ENCODE peak calls at places on chromosome 7, in six cellular contexts. H is naive thymus-derived CD4-positive, alpha-beta T cell; K is psoas muscle; X is K562; U is CD4-positive, alpha-beta T cell; F is substantia nigra. S is an unnamed sample.

GRCh38 chr7:1432411-1433082 is 26.7 kb downstream of the MICALL2 start:
- DNase-seq in H (peak; percentile 82), K (peak; percentile 85), X (peak; percentile 74), U (peak; percentile 77), F (peak; percentile 32), S (peak; percentile 60)

GRCh38 chr7:112056409-112056808 is 149.8 kb downstream of the DOCK4 start:
- DNase-seq in H (no peak), K (no peak), X (no peak), U (no peak), F (no peak), S (no peak)

GRCh38 chr7:77409005-77409738 is 7.0 kb downstream of the GSAP start:
- DNase-seq in H (no peak), K (no peak), X (no peak), U (no peak), F (no peak), S (no peak)

GRCh38 chr7:2785071-2785500 is 59.0 kb downstream of the GNA12 start:
- DNase-seq in H (no peak), K (no peak), X (no peak), U (no peak), F (no peak), S (no peak)

GRCh38 chr7:23696916-23697441 is 13.0 kb upstream of the STK31 start:
- DNase-seq in H (peak; percentile 48), K (peak; percentile 68), X (peak; percentile 75), U (peak; percentile 37), F (no peak), S (peak; percentile 11)

GRCh38 chr7:42770106-42770505 is 141.8 kb downstream of the C7orf25 start:
- DNase-seq in H (no peak), K (no peak), X (no peak), U (no peak), F (no peak), S (no peak)

GRCh38 chr7:158702196-158702595 is 2.4 kb downstream of the NCAPG2 start:
- DNase-seq in H (no peak), K (no peak), X (no peak), U (no peak), F (no peak), S (no peak)

GRCh38 chr7:90597527-90597871 is 1.4 kb downstream of the CDK14 start:
- DNase-seq in H (no peak), K (no peak), X (no peak), U (no peak), F (no peak), S (no peak)

GRCh38 chr7:55545496-55545895 is 26.8 kb downstream of the VOPP1 start:
- DNase-seq in H (no peak), K (no peak), X (no peak), U (no peak), F (no peak), S (no peak)

GRCh38 chr7:135210818-135211178 is 528 bp downstream of the WDR91 start:
- DNase-seq in H (no peak), K (no peak), X (no peak), U (no peak), F (no peak), S (no peak)

GRCh38 chr7:66110861-66111260 is 3.8 kb upstream of the CRCP start:
- DNase-seq in H (no peak), K (no peak), X (no peak), U (no peak), F (no peak), S (no peak)

GRCh38 chr7:66845382-66846095 is 75.5 kb upstream of the TMEM248 start:
- DNase-seq in H (no peak), K (peak; percentile 56), X (peak; percentile 50), U (no peak), F (no peak), S (no peak)

GRCh38 chr7:27099839-27100225 is 2.7 kb downstream of the HOXA2 start:
- DNase-seq in H (no peak), K (no peak), X (no peak), U (no peak), F (no peak), S (no peak)

GRCh38 chr7:27098493-27099223 is 2.9 kb upstream of the HOXA1 start:
- DNase-seq in H (no peak), K (peak; percentile 65), X (no peak), U (no peak), F (no peak), S (no peak)

GRCh38 chr7:27097686-27098492 is 2.1 kb upstream of the HOXA1 start:
- DNase-seq in H (no peak), K (peak; percentile 46), X (no peak), U (no peak), F (no peak), S (no peak)

GRCh38 chr7:27100601-27101187 is 1.8 kb downstream of the HOXA2 start:
- DNase-seq in H (no peak), K (no peak), X (no peak), U (no peak), F (no peak), S (no peak)

DNA sequence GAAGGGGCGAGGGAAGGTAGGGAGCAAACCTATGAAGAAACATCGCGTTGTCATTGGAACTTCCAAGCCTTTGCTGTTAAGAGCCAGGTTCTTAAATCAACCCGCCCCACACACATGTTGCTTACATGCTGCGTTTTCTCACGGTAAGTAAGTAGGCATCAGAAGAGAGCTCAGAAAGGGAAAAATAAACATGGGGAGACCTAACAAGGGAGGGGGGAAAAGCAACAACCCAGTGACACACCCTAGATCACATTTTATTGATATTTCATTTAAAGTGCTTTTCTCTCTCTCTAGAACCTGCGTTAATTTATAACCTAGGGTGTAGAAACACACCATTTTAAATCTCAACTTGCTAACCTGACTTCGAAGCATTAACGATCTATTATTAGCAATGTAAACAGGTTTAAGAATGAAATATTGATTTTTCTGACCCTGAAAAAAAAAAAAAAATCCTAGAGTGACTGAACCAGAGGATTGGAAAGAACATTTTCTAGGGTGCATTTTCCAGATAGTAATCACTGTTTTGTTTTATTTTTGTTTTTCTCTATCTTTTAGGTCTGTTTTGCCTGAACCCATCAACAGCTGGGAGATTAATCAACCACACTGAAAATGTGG is 3.2 kb downstream of the HOXA2 start:
- DNase-seq in H (no peak), K (no peak), X (no peak), U (no peak), F (no peak), S (no peak)
- H3K27ac ChIP-seq in H (no peak overlapping the region), K (peak overlapping the region; percentile 73), X (no peak overlapping the region), U (no peak overlapping the region), F (no peak overlapping the region), S (no peak overlapping the region)

DNA sequence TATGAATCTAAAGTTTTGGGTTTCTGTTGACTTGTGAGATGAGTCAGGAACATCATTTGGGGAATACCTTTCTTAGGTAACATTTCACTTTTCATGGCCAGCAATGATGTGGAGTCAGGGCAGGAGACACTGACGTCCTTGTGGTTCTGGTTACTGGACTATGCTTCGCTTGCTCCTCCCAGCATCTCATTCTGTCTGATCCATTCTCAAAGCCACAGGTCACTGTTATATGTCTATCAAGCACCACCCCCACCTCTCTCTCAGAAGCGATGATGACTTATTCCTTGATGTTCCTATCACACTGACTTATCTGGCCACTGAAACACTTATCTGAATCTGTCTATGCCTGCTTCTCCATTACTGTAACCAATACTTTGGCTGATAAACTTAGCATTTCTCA is 51.6 kb downstream of the TES start:
- DNase-seq in H (no peak), K (no peak), X (no peak), U (no peak), F (no peak), S (no peak)
- H3K27ac ChIP-seq in H (no peak overlapping the region), K (no peak overlapping the region), X (no peak overlapping the region), U (no peak overlapping the region), F (no peak overlapping the region), S (no peak overlapping the region)

DNA sequence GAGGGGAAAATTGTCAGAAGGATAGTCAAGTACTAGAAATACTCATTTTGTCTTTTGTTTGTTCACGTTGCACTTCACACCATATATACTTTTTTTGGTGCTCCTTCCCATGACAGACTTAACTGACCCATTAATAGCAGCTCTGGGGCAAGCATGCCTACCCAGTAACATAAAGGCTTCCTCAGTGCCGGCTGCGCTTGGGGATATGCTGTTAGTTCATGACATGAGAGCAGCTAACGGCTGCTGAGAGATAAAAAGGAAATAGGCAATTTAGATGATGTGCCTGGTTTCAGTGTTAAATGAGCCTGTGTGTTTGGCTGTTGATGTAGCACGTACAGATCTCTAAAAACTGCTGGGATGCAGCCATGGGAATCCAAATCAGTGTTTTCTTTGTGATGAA is 86.4 kb downstream of the TAX1BP1 start:
- DNase-seq in H (no peak), K (no peak), X (no peak), U (no peak), F (no peak), S (no peak)
- H3K27ac ChIP-seq in H (no peak overlapping the region), K (no peak overlapping the region), X (no peak overlapping the region), U (no peak overlapping the region), F (no peak overlapping the region), S (no peak overlapping the region)

GRCh38 chr7:128725524-128725923 is 13.6 kb upstream of the CALU start:
- DNase-seq in H (no peak), K (no peak), X (peak; percentile 76), U (no peak), F (no peak), S (no peak)
- H3K27ac ChIP-seq in H (no peak overlapping the region), K (no peak overlapping the region), X (no peak overlapping the region), U (no peak overlapping the region), F (no peak overlapping the region), S (no peak overlapping the region)

DNA sequence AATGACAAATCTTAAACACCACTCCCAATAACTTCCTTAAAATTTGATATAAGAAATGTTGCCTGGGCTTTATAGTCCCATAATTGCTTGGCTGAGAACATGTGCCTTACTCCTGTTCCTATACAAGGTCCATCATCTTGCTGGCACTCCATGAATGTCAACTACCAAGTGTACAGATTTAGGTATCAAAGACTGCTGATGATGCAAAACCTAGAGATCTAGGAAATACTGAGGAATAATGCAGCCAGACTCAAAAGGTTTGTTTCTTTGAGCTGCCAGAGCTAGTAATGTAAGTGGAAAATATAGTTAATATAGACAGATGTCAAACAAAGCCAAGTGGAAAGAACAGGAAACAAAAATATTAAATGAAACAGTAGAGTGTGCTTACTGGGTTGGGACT is 121.1 kb downstream of the DYNC1I1 start:
- DNase-seq in H (no peak), K (no peak), X (no peak), U (no peak), F (no peak), S (no peak)
- H3K27ac ChIP-seq in H (no peak overlapping the region), K (no peak overlapping the region), X (no peak overlapping the region), U (no peak overlapping the region), F (no peak overlapping the region), S (no peak overlapping the region)

GRCh38 chr7:151925446-151926335 is 30.6 kb upstream of the GALNTL5 start:
- DNase-seq in H (no peak), K (peak; percentile 83), X (peak; percentile 36), U (no peak), F (no peak), S (peak; percentile 54)

GRCh38 chr7:151930026-151930653 is 26.1 kb upstream of the GALNTL5 start:
- DNase-seq in H (no peak), K (no peak), X (no peak), U (no peak), F (no peak), S (no peak)

GRCh38 chr7:151926336-151926712 is 29.9 kb upstream of the GALNTL5 start:
- DNase-seq in H (no peak), K (no peak), X (no peak), U (no peak), F (no peak), S (no peak)

GRCh38 chr7:151927011-151927410 is 29.2 kb upstream of the GALNTL5 start:
- DNase-seq in H (no peak), K (no peak), X (no peak), U (no peak), F (no peak), S (no peak)

GRCh38 chr7:151927540-151927939 is 28.7 kb upstream of the GALNTL5 start:
- DNase-seq in H (no peak), K (no peak), X (no peak), U (no peak), F (no peak), S (no peak)
- H3K27ac ChIP-seq in H (no peak overlapping the region), K (no peak overlapping the region), X (no peak overlapping the region), U (no peak overlapping the region), F (no peak overlapping the region), S (no peak overlapping the region)